ENCODE peak calls at places on chromosomes 12 and 14, in five cellular contexts. B, X, P, H and K are unnamed samples.

GRCh38 chr14:99996951-99997571 is 68.2 kb upstream of the EVL start:
- DNase-seq in B (no peak), X (no peak), P (no peak), H (no peak), K (peak)

GRCh38 chr14:83173687-83174086 is 1640.0 kb upstream of the SEL1L start:
- DNase-seq in B (no peak), X (no peak), P (no peak), H (no peak), K (no peak)

GRCh38 chr14:92729632-92730358 is 18.6 kb downstream of the LGMN start:
- DNase-seq in B (peak), X (no peak), P (peak), H (no peak), K (peak)

GRCh38 chr12:45611061-45611460 is 118.4 kb upstream of the ARID2 start:
- DNase-seq in B (no peak), X (peak), P (no peak), H (no peak), K (no peak)

GRCh38 chr14:102096569-102097188 is 9.8 kb upstream of the HSP90AA1 start:
- DNase-seq in B (peak), X (peak), P (peak), H (peak), K (peak)

GRCh38 chr14:98130691-98131090 is 1141.3 kb downstream of the BCL11B start:
- DNase-seq in B (no peak), X (no peak), P (no peak), H (no peak), K (peak)

GRCh38 chr14:99609245-99610117 is 5.5 kb upstream of the CCDC85C start:
- DNase-seq in B (peak), X (no peak), P (peak), H (no peak), K (no peak)

GRCh38 chr14:32711103-32711680 is 227.5 kb upstream of the NPAS3 start:
- DNase-seq in B (peak), X (peak), P (peak), H (peak), K (peak)

GRCh38 chr12:128823216-128823915 is 392 bp downstream of the SLC15A4 start:
- DNase-seq in B (peak), X (peak), P (no peak), H (no peak), K (peak)

GRCh38 chr12:26346748-26347147 is 151.4 kb downstream of the SSPN start:
- DNase-seq in B (no peak), X (no peak), P (no peak), H (no peak), K (no peak)

GRCh38 chr12:44377443-44378160 is 498.5 kb downstream of the NELL2 start:
- DNase-seq in B (no peak), X (no peak), P (no peak), H (no peak), K (no peak)

GRCh38 chr12:51593539-51593938 is 2.5 kb downstream of the SCN8A start:
- DNase-seq in B (peak), X (peak), P (peak), H (peak), K (peak)

GRCh38 chr12:39368891-39369290 is 74.0 kb downstream of the KIF21A start:
- DNase-seq in B (no peak), X (no peak), P (no peak), H (no peak), K (no peak)

GRCh38 chr12:106078358-106079025 is 60.3 kb downstream of the NUAK1 start:
- DNase-seq in B (no peak), X (no peak), P (peak), H (no peak), K (peak)

GRCh38 chr14:50736932-50737419 is 68.9 kb upstream of the SAV1 start:
- DNase-seq in B (peak), X (no peak), P (no peak), H (no peak), K (no peak)

GRCh38 chr12:112616469-112617190 is 174.9 kb upstream of the RPH3A start:
- DNase-seq in B (no peak), X (peak), P (no peak), H (no peak), K (no peak)

GRCh38 chr12:88299567-88300101 is 157.5 kb downstream of the TMTC3 start:
- DNase-seq in B (peak), X (no peak), P (peak), H (no peak), K (peak)

GRCh38 chr12:62840311-62840710 is 94.6 kb downstream of the PPM1H start:
- DNase-seq in B (no peak), X (no peak), P (no peak), H (no peak), K (peak)

GRCh38 chr14:106209745-106210144 is 683.4 kb downstream of the TMEM121 start:
- DNase-seq in B (peak), X (no peak), P (no peak), H (no peak), K (no peak)

GRCh38 chr14:106211489-106211888 is 685.1 kb downstream of the TMEM121 start:
- DNase-seq in B (no peak), X (no peak), P (no peak), H (no peak), K (no peak)

GRCh38 chr14:106208794-106209193 is 682.4 kb downstream of the TMEM121 start:
- DNase-seq in B (no peak), X (no peak), P (no peak), H (no peak), K (no peak)

GRCh38 chr14:106207316-106207715 is 680.9 kb downstream of the TMEM121 start:
- DNase-seq in B (no peak), X (no peak), P (no peak), H (no peak), K (no peak)

DNA sequence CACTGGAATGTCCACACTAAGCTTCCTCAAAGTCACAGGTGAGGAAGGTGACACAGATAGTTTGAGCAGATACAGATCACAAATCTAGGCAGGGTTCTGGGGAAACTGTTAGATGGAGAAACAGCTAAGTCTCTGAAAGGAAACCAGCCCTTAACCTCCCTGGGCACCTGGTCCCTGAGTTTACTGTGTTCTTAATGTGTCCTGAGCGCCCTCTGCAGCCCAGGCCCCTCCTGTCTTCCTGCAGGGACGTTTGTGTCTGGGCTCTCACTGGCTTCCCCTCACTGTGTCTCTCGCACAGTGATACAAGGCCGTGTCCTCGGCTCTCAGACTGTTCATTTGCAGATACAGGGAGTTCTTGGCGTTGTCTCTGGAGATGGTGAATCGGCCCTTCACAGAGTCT is 684.3 kb downstream of the TMEM121 start:
- DNase-seq in B (peak), X (no peak), P (no peak), H (no peak), K (peak)
- TF ChIP-seq CTCF in B (no peak), X (no peak), P (no peak), H (no peak), K (no peak)

GRCh38 chr14:95534299-95535225 is at the start of gene GLRX5:
- DNase-seq in B (peak), X (peak), P (peak), H (peak), K (peak)
- TF ChIP-seq CTCF in B (no peak), X (no peak), P (no peak), H (peak), K (no peak)

GRCh38 chr12:31626270-31626669 is 33.2 kb upstream of the ETFBKMT start:
- DNase-seq in B (peak), X (no peak), P (no peak), H (no peak), K (no peak)

GRCh38 chr12:31633464-31633863 is 26.0 kb upstream of the ETFBKMT start:
- DNase-seq in B (no peak), X (no peak), P (no peak), H (no peak), K (no peak)

GRCh38 chr12:31634620-31635019 is 24.9 kb upstream of the ETFBKMT start:
- DNase-seq in B (no peak), X (no peak), P (no peak), H (no peak), K (no peak)

DNA sequence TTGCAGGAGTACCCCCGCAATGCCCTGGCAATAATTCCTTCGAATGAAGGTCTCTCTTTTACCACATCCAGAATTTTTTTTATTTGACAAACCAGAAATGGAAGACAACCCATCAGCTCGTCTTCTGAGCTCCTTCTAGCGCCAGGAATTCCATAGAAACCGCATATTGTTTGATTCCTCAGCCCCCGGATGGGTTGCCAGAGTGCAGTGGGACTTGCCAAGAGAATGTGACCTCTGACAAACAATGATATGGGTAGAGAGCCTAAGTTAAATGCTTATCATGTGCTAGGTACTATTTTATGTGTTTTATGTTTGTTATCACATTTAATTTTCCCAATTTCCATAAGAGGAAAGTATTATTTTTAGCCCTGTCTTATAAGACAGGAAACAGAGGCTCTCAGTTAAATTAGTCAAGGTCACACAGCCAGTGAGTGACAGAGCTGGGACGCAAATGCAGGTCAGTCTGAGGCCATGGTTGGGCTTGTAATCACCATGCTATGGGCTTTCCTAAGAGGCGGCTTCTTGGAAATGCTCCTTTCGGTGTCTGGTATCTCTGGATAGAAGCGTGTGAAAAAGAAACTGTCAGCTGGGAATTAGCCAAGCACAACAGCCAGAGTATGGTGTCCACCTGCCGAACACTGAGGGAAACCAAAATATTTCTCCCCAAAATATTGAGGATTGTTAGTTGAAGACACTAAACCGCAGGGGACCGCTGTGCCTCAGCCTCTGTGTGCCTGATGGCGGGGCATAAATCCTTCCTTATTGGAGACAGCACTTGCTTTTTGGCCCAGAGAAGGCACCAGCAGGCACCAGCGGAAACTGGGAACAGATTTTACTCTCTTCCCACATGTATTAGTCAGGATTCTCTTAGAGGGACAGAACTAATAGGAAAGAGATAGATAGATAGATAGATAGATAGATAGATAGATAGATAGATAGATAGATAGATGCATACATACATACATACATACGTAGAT is 29.4 kb upstream of the ETFBKMT start:
- DNase-seq in B (no peak), X (peak), P (peak), H (peak), K (no peak)
- TF ChIP-seq CTCF in B (no peak), X (no peak), P (no peak), H (no peak), K (no peak)

DNA sequence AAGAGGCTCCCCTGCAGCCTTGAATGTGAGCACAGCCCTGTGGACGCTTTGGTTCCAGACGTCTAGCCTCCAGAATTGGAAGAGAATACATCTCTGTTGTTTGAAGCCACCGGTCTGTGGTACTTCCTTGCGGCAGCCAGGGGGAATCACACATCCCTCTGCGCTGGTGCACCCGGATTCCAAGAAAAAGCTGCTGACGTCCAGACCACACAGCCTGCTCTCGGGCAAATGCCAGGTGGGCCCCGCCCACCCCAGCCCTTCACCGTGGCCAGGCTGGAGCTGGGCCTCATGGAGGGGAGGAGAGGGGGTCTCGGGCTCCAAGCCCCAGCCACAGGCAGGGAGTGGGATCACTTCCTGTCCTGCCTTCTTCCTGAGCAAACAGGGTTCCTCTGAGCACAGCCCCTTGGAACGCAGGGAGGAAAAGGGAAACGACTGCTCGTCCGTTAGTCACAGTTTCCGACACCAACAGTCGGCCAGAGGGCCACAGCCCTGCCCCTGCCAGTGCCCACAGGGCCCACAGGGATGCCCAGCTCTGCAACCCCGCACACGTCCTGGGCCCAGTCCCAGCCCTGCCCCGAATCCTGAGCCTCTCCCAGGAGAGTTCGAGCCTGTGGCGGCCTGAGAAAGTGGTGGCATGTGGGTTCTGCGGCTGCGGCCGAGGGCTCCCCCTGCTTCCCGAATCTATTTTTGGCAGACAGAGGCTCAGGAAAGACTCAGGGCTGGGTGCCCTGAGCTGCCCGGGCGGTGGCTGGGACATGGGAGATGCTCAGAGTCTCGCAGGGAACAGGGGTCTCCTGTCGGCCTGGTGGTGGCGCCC is 85.3 kb downstream of the RFLNA start:
- DNase-seq in B (no peak), X (no peak), P (peak), H (no peak), K (peak)
- TF ChIP-seq CTCF in B (no peak), X (peak), P (peak), H (peak), K (no peak)

GRCh38 chr12:3838065-3838464 is 35.1 kb downstream of the PARP11 start:
- DNase-seq in B (no peak), X (no peak), P (no peak), H (no peak), K (no peak)

GRCh38 chr12:3836641-3837040 is 36.6 kb downstream of the PARP11 start:
- DNase-seq in B (no peak), X (no peak), P (no peak), H (no peak), K (no peak)

GRCh38 chr12:3835914-3836313 is 37.3 kb downstream of the PARP11 start:
- DNase-seq in B (no peak), X (no peak), P (no peak), H (no peak), K (no peak)

GRCh38 chr12:3834774-3835173 is 38.4 kb downstream of the PARP11 start:
- DNase-seq in B (no peak), X (no peak), P (no peak), H (no peak), K (no peak)

GRCh38 chr12:3837049-3837448 is 36.1 kb downstream of the PARP11 start:
- DNase-seq in B (no peak), X (peak), P (no peak), H (no peak), K (no peak)
- TF ChIP-seq CTCF in B (no peak), X (peak), P (no peak), H (no peak), K (no peak)

DNA sequence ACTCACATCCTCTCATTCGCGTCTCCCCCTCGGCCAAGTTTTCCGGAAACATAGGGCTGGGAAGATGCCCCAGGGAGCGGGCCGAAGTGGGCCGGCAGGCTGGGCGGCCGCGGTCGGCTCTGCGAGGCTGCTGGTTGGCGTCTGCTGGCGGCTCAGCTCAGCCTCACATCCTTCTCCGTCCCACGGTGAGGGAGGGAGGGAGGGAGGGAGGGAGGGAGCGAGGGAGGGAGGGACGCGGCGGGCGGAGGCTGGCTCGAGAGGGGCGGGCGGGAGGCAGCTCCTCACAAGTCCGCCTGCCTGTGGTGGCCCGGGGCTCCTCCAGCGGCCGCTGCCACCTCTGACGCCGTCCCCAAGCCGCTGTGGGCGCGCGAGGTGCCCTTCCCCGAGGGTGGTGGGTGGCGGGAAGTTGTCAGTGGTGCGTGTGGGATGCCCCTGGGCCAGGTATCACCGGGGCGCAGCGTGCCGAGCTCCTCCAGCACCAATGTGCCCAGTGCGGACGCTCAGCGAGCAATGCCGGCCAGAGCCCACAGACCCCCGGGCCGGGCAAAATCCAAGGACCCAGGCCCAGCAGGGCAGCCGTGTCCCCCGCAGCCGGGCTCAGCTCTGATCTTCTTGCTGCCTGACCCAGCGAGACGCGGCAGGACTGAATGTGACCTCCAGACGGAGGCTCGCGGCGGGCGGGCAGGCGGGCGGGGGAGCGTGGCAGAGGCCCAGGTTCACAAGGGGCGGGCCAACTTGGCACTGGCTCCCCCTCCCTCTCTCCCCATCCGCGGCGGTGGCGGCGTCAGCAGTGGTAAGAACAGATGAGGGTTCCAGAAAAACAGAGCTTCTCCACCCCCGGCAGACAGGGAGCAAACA is 94.0 kb downstream of the RFLNA start:
- DNase-seq in B (peak), X (peak), P (peak), H (peak), K (peak)
- TF ChIP-seq CTCF in B (no peak), X (no peak), P (no peak), H (no peak), K (no peak)

DNA sequence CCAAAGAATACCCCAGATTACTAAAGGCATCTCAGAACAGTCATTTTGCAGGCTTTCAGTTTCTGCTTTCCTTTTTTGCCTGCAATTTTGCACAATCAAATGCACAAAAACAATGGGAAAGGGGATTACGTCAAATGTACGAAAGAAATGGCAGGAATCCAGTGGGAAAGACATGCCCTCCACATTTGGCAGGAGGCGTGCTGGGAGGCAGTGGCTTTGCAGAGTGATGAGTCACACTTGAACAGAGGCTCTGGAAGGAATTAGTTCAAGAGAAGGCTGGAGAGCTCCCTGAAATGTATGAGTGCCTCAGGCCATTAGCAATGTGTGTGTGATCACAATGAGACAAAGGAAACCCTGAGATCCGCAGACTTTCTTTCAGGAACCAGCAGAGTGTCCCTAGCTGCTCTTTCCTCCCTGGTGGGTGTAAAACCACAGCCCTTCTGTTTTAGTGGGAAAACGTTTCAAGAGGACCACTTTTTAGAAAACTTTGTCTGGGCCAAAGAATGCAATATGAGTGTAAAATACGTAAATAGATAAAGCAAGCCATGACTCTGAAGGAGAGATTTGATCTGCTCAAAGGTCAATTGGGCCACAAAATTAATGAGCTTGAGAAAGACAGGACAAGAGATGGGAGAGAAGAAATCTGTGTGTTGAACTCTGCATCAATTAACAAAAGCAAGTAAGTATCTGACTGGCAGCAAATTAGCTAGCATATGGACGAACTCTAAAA is 155.5 kb upstream of the PDE3A start:
- DNase-seq in B (no peak), X (peak), P (peak), H (peak), K (peak)
- TF ChIP-seq CTCF in B (no peak), X (no peak), P (no peak), H (no peak), K (no peak)

DNA sequence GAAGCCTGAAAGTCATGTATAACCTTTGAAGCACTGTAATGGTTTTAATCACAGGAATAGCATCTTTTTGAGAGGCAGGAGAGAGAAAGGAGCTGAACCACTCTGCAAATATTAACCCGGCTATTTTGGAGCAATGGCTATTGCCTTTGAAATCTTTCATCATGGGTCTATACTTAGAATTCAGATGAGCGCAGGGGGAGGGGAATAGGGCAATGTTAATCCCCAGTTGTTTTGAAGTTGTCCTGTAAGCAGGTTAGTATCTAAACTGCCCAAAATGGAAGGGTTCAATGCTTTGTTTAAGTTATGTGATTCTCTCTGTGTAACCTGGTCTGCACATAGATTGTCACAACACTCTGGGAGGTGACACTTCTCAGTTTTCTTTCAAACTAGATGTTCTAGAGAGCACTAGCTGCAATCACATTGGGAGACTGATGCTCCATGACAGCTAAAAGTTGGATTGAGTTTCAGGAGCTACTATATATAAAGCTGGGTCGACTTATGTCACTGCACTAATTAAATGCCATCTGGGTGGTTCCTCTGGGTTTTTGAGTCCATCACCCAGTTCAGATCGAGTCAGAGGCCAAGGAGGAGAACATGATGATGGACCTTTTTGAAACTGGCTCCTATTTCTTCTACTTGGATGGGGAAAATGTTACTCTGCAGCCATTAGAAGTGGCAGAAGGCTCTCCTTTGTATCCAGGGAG is at the start of gene MYF6:
- DNase-seq in B (no peak), X (no peak), P (no peak), H (no peak), K (no peak)
- TF ChIP-seq CTCF in B (no peak), X (no peak), P (no peak), H (no peak), K (no peak)